ENCODE peak calls at places on chromosomes 6 and 20, in four cellular contexts. B, A, Y and P are unnamed samples.

GRCh38 chr6:35451354-35452185 is 568 bp upstream of the FANCE start:
- DNase-seq in Y (no peak), A (no peak), B (no peak), P (no peak)

GRCh38 chr20:53751394-53752368 is 158.0 kb upstream of the ZNF217 start:
- DNase-seq in B (no peak), A (no peak), Y (no peak), P (no peak)

GRCh38 chr6:42230320-42231034 is 12.8 kb upstream of the MRPS10 start:
- DNase-seq in Y (no peak), B (no peak), A (peak), P (no peak)

GRCh38 chr6:51885957-51886356 is 201.5 kb downstream of the PKHD1 start:
- DNase-seq in Y (no peak), A (no peak), B (no peak), P (no peak)

GRCh38 chr6:26532699-26533523 is 5.3 kb upstream of the HMGN4 start:
- DNase-seq in Y (peak), B (peak), A (peak), P (peak)

GRCh38 chr6:150093397-150093796 is 24.5 kb upstream of the ULBP3 start:
- DNase-seq in Y (no peak), B (no peak), A (no peak), P (no peak)

GRCh38 chr6:101722481-101722880 is 329.0 kb downstream of the GRIK2 start:
- DNase-seq in Y (no peak), B (no peak), A (no peak), P (peak)

GRCh38 chr6:17705428-17705777 is 1.3 kb downstream of the NUP153 start:
- DNase-seq in A (peak), Y (peak), B (no peak), P (peak)

GRCh38 chr6:43328528-43328927 is 19.9 kb upstream of the CRIP3 start:
- DNase-seq in B (no peak), A (no peak), Y (no peak), P (no peak)

GRCh38 chr6:168167431-168168315 is 88.7 kb upstream of the FRMD1 start:
- DNase-seq in A (no peak), Y (no peak), B (peak), P (no peak)

GRCh38 chr6:134235937-134236751 is 81.8 kb downstream of the SGK1 start:
- DNase-seq in B (no peak), A (no peak), Y (no peak), P (peak)

GRCh38 chr6:20207096-20207454 is 5.2 kb downstream of the MBOAT1 start:
- DNase-seq in A (no peak), Y (no peak), B (no peak), P (no peak)

GRCh38 chr6:46412662-46413061 is 78.6 kb downstream of the RCAN2 start:
- DNase-seq in Y (no peak), A (no peak), B (no peak), P (no peak)

GRCh38 chr6:143188292-143188691 is 127.6 kb downstream of the AIG1 start:
- DNase-seq in Y (no peak), A (no peak), B (no peak), P (no peak)

GRCh38 chr6:140816696-140817095 is 1316.0 kb upstream of the GJE1 start:
- DNase-seq in B (no peak), Y (no peak), A (no peak), P (peak)

GRCh38 chr6:160238786-160239751 is 19.6 kb downstream of the SLC22A2 start:
- DNase-seq in Y (no peak), B (peak), A (no peak), P (peak)

GRCh38 chr6:51273228-51273961 is 454.7 kb downstream of the TFAP2B start:
- DNase-seq in Y (no peak), A (no peak), B (no peak), P (no peak)

GRCh38 chr6:132228894-132229293 is 172.4 kb downstream of the MOXD1 start:
- DNase-seq in Y (no peak), B (no peak), A (no peak), P (peak)

GRCh38 chr6:141618180-141618581 is 514.5 kb upstream of the GJE1 start:
- DNase-seq in B (no peak), Y (no peak), A (no peak), P (no peak)

GRCh38 chr6:39558079-39558478 is 167.1 kb downstream of the KIF6 start:
- DNase-seq in A (no peak), B (no peak), Y (no peak), P (no peak)

GRCh38 chr6:54621285-54621684 is 225.3 kb upstream of the FAM83B start:
- DNase-seq in Y (no peak), A (no peak), B (no peak), P (peak)

GRCh38 chr6:142300758-142301251 is 1.0 kb upstream of the ADGRG6 start:
- DNase-seq in B (peak), Y (peak), A (no peak), P (peak)

GRCh38 chr6:143449731-143450452 is 603 bp downstream of the ADAT2 start:
- DNase-seq in B (peak), Y (no peak), A (no peak), P (peak)

GRCh38 chr20:58852559-58853271 is at the start of gene GNAS:
- DNase-seq in Y (peak), A (peak), B (peak), P (peak)

GRCh38 chr20:63206878-63207277 is 9.1 kb downstream of the YTHDF1 start:
- DNase-seq in A (peak), Y (no peak), B (no peak), P (peak)

GRCh38 chr20:23637282-23638221 is at the start of gene CST3:
- DNase-seq in A (peak), B (peak), Y (peak), P (peak)

DNA sequence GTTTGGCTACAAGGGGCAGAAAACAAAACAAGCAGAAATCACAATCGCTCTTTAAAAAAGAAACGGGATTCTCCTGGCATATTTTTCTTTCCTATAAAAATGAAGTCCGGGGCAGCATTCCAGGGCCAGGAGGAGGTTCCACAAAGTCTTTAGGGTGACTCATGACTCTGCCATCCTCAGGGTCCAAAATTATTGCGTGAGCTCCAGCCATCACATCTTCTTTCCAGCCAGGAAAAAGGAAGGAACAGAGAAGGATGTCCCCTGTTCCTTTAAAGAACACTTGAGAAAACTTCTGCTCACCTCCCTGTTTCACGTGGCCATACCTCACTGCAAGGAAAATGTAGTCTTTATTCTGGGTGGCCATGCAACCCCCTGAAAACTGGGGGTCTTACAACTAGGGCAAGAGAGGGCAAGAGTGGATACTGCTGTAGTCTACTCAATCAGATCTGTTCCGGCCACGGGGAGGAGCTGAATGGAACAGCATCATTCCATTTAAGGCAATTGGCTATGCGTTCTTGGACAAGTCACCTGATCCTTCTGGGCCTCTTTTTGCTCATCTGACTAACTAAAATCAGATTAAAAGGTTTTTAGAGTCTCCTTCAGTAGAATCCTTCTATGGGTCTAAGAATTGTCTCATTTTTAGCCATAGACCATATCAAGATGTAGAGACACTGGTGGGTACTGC is 49.4 kb downstream of the CTCFL start:
- DNase-seq in Y (no peak), B (no peak), A (no peak), P (no peak)
- H3K4me3 ChIP-seq in Y (no peak), B (no peak), A (no peak), P (no peak)

DNA sequence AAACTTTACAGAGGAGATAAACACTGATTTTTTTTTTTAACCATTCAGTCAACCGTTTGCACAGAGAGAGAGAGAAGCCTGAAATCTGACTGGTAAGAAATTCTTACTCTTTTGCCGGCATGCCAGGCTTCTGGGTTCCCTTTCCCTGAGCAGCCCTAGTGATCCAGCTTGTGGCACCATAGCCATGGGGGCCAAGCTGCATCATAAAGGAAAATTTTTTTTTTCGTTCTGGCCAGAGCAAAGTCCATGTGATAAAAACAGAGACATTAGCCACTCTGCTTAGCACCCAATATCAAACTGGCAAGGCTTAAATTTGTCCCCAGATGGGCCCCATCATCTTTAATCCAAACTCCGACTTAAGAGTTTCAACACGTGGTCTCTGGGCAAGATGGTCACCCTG is 44.5 kb downstream of the CEP85L start:
- DNase-seq in B (no peak), A (no peak), Y (no peak), P (no peak)
- TF ChIP-seq CTCF in B (no peak), A (no peak), Y (no peak), P (no peak)

DNA sequence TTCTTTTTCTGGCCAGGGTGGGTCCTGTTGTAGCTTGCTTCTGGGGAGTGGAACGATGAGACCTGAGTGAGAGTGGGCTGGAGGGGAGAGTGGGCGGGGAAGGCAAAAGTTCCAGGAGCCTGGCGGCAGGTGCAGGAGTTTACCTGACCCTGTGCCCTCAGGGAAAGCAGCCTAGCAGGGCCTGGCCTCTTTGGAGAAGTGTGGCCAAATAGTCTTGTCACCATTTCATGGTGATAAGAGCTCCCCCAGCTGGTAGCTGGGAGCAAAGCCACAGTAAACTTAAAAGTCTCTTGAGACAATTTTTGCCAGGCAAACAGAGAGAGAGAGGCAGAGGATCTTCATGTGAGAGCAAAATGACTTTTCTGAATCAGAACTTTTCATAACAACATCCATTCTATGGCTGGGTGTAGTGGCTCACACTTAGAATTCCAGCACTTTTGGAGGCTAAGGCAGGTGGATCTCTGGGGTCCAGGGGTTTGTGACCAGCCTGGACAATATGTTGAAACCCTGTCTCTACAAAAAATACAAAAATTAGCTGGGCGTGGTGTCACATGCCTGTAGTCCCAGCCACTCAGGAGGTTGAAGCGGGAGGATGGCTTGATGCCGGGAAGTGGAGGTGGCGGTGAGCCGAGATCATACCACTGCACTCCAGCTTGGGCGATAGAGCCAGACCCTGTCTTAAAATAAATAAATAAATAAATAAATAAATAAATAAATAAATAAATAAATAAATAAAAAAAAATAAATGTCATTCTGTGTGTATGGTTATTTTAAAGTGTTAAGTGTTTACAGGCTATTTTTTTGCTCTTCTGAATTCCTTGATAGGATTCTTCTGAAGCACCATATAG is 161.8 kb upstream of the SCGN start:
- DNase-seq in A (peak), Y (peak), B (peak), P (peak)
- H3K4me3 ChIP-seq in A (no peak), Y (no peak), B (no peak), P (no peak)

DNA sequence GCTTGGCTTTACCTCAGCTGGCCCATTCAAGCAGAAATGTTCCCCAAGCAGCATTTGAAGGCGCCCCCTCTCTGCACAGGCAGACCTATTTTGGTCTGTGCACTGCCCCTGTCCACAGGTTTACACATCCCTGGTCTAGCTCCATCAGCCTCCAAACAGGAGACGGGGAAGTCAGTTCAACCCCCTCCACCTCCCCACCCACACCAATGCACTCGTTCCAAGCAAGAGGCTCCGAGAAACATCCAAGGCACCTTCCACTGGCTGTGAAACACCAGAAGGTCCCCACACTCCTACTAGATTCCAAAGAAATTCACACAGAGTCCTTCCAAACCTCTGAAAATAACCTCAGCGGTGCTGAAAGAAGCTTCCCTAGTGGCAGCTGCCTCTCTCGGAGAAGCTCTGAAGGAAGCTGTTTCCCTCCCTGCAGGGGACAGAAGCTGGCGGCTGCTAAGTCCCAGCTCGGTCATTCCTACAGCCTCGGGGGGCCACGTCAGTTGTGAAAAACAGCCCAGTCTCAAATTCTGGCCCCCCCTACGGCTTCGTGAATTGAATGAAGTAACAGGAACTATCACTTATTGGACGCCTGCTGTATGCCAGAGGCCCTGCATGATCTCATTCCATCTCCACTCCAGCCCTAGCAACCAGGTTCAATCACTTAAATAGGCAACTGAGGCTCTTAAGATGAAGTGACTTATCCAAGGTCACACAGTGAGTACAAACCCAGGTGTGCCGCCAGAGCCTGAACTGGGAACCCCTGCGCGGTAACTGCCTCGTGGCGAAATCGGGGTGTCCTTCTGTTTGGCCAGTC is 815 bp downstream of the SPATA2 start:
- DNase-seq in B (no peak), A (no peak), Y (no peak), P (no peak)
- TF ChIP-seq CTCF in B (no peak), A (no peak), Y (no peak), P (no peak)

DNA sequence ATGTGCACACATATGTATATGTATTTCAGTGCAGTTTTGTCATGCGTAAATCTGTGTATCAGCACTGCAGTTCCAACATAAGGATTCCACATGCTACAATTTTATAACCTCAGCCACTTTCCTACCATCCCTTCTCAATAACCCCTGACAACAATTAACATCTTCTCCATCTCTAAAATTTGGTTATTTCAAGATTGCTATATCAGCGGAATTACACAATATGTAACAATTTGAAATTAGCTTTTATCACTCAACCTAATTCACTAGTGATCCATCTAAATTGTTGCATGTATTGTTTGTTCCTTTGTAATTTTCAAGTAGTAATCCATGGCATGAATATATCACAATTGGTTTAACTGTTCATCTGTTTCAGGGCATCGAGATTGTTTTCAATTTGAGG is 511.3 kb downstream of the HAO1 start:
- DNase-seq in B (no peak), A (no peak), Y (no peak), P (no peak)
- H3K4me3 ChIP-seq in B (no peak), A (no peak), Y (no peak), P (no peak)